ENCODE peak calls at places on chromosomes 4 and X, in nine cellular contexts. K, X, M, C, W, Z, A, G and T are unnamed samples.

GRCh38 chrX:10350221-10350620 is 193.4 kb downstream of the CLCN4 start:
- DNase-seq in W (no peak), A (no peak), Z (no peak), M (no peak), K (no peak), X (no peak), G (no peak), C (no peak), T (no peak)

GRCh38 chr4:153222162-153222789 is 18.0 kb downstream of the TRIM2 start:
- DNase-seq in W (peak; percentile 62), Z (peak; percentile 84), A (peak; percentile 92), C (peak; percentile 77), G (peak; percentile 78), M (no peak), K (no peak), X (peak; percentile 81), T (peak; percentile 67)

GRCh38 chrX:21657318-21658151 is 595 bp downstream of the KLHL34 start:
- DNase-seq in X (no peak), A (no peak), K (peak; percentile 71), W (no peak), Z (no peak), C (no peak), M (no peak), G (no peak), T (no peak)

GRCh38 chrX:151754042-151754419 is 19.5 kb downstream of the CNGA2 start:
- DNase-seq in G (peak; percentile 76), W (no peak), M (no peak), Z (no peak), C (no peak), A (no peak), K (peak; percentile 61), X (peak; percentile 82), T (no peak)

GRCh38 chr4:56692576-56692975 is 11.5 kb upstream of the HOPX start:
- DNase-seq in G (no peak), X (no peak), C (no peak), K (no peak), Z (no peak), M (no peak), A (peak; percentile 53), W (no peak), T (no peak)

GRCh38 chrX:135707880-135708279 is 5.6 kb upstream of the CT45A1 start:
- DNase-seq in X (no peak), K (no peak), C (peak; percentile 34), Z (peak; percentile 52), W (no peak), A (peak; percentile 59), M (no peak), G (no peak), T (peak; percentile 69)

GRCh38 chr4:165355900-165356300 is 22.9 kb upstream of the CPE start:
- DNase-seq in C (no peak), X (peak; percentile 43), A (no peak), K (no peak), Z (peak; percentile 47), W (peak; percentile 12), G (peak; percentile 59), M (no peak), T (peak; percentile 48)

GRCh38 chr4:1194028-1194900 is 21.9 kb upstream of the SPON2 start:
- DNase-seq in K (peak; percentile 76), M (no peak), Z (peak; percentile 87), C (peak; percentile 42), W (peak; percentile 75), A (no peak), X (peak; percentile 31), G (peak; percentile 53), T (peak; percentile 42)

GRCh38 chrX:14913241-14913640 is 40.0 kb downstream of the MOSPD2 start:
- DNase-seq in X (no peak), W (no peak), M (no peak), C (no peak), K (no peak), Z (no peak), A (no peak), G (peak; percentile 43), T (no peak)

GRCh38 chrX:1181131-1181530 is 31.3 kb downstream of the CRLF2 start:
- DNase-seq in K (peak; percentile 38), Z (no peak), A (no peak), C (no peak), M (no peak), W (no peak), X (no peak), G (no peak), T (no peak)

GRCh38 chrX:129116651-129117050 is 406.6 kb downstream of the SMARCA1 start:
- DNase-seq in Z (no peak), K (no peak), G (no peak), M (no peak), C (no peak), X (no peak), W (no peak), A (no peak), T (no peak)

GRCh38 chrX:129115935-129116334 is 407.4 kb downstream of the SMARCA1 start:
- DNase-seq in Z (no peak), X (no peak), C (no peak), W (no peak), A (no peak), K (no peak), M (no peak), G (no peak), T (no peak)

DNA sequence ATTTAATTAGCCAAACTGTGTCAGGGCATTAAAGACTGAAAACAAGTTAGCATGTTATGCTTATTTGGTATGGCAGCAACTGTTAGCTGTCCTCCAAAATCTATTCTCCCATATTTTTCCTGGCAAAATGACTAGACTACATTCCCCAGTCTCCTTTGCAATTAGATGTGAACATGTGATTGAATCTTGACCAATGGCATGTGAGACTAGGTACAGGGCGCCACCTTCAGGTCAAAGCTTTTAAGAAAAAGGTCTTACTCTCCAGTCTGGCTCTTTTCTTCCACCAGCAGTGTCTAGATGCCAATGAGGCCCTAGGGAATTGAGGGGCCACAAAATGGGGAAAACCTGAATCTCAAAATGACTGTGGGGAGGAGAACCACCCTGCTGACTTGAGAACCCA is 408.2 kb downstream of the SMARCA1 start:
- DNase-seq in K (no peak), A (peak; percentile 69), W (no peak), C (peak; percentile 48), X (no peak), G (no peak), Z (peak; percentile 47), M (no peak), T (peak; percentile 56)
- TF ChIP-seq CTCF in K (no peak), A (peak; percentile 54), W (no peak), C (peak; percentile 27), X (no peak), G (peak; percentile 30), Z (peak; percentile 61), M (peak; percentile 54), T (peak; percentile 60)

GRCh38 chrX:8042304-8042703 is 115.1 kb upstream of the PNPLA4 start:
- DNase-seq in X (no peak), K (no peak), C (no peak), G (no peak), A (peak; percentile 23), W (no peak), M (no peak), Z (peak; percentile 3), T (no peak)
- TF ChIP-seq CTCF in X (no peak), K (no peak), C (no peak), G (peak; percentile 10), A (peak; percentile 35), W (no peak), M (peak; percentile 43), Z (no peak), T (peak; percentile 23)

GRCh38 chrX:12702509-12703091 is 88.6 kb upstream of the PRPS2 start:
- DNase-seq in X (no peak), G (no peak), K (no peak), M (no peak), W (no peak), A (peak; percentile 10), Z (peak; percentile 14), C (no peak), T (peak; percentile 33)
- TF ChIP-seq CTCF in X (peak; percentile 32), G (peak; percentile 24), K (peak; percentile 22), M (peak; percentile 49), W (no peak), A (peak; percentile 31), Z (peak; percentile 54), C (peak; percentile 16), T (peak; percentile 59)

DNA sequence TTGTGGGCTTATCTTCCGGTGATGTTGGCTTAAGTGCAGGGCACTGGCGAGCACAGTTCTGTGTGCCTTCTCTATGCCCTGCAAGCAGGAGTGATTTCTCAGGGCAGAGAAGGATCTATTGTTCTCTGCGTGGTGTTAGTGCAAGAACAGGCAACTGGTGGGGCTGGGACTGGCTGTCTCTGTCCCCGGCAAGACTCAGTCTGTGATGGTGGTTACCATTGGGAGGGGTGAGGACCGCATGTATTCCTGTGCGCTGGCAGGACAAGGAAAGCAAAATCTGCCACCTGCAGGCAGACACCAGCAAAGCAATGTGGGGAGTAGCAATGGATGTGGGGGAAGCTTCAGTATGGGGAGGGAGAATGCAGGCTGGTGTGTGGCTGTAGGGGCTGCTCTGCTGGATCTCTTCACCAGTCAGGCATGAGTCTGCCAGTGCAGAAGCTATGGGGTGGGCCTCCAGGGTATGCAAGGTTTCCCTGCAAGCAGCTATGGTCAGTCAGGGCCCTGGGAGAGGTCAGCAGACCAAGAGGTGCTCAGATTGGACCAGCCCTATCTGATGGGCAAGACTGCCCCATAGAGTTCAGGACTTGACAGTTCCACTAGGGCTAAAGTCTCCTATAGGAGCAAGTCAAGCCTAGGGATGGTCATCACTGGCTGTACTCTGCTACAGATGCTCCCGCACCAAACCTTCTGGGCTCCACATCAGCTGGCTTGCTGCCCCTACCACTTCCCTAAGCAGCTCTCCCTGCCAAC is 16.8 kb downstream of the PF4 start:
- DNase-seq in C (peak; percentile 34), Z (no peak), W (no peak), X (no peak), M (no peak), K (no peak), G (no peak), A (peak; percentile 86), T (no peak)
- TF ChIP-seq CTCF in C (no peak), Z (peak; percentile 32), W (no peak), X (peak; percentile 36), M (peak; percentile 54), K (no peak), G (peak; percentile 30), A (peak; percentile 87), T (no peak)

DNA sequence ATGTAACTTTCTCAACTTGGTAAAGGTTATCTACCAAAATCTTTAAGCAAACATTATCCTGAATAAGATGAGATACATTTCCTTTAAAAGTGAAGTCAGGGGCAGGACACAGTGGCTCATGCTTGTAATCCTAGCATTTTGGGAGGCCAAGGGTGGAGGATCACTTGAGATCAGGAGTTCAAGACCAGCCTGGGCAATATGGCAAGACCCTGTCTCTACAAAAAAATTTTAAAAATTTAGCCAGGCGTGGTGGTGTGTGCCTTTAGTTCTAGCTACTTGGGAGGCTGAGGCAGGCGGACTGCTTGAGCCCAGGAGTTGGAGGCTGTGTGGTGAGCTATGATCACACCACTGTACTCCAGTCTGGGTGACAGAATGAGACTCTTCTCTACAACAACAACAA is 5.0 kb downstream of the DCAF16 start:
- DNase-seq in A (no peak), X (no peak), W (no peak), G (no peak), C (no peak), Z (no peak), M (no peak), K (no peak), T (no peak)
- TF ChIP-seq CTCF in A (no peak), X (no peak), W (no peak), G (no peak), C (no peak), Z (no peak), M (no peak), K (no peak), T (no peak)

DNA sequence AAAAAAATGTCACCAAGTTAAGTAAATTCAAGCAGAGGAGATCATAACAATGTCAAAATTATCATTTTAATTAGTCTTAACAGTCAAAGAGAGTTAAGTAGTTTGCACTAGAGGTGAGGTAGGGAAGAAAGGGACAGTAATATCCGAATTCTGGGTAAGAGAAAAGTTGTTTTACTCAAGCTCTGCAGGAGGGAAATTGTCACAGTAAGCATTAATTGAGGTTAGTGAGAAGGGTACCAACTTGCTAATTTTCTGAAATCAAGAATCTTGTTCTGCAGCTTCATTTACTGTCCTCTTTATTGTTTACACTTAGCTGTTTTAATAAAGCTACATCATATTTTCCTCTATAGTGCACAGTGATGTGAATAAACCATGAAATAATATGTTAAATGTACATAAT is 11.0 kb downstream of the DGKK start:
- DNase-seq in G (no peak), X (no peak), W (no peak), K (no peak), M (no peak), Z (no peak), C (no peak), A (no peak), T (no peak)
- TF ChIP-seq CTCF in G (no peak), X (no peak), W (no peak), K (no peak), M (no peak), Z (no peak), C (no peak), A (no peak), T (no peak)